ENCODE peak calls at places on chromosomes 16 and 17, in six cellular contexts. V is brain microvascular endothelial cell, U is activated T-helper 1 cell treated with Interleukin-2 at 50 U/mL for 16 hours, Z is EL, J is transverse colon, L is coronary artery. P is an unnamed sample.

GRCh38 chr16:47320546-47321315 is 140.1 kb downstream of the ITFG1 start:
- DNase-seq in J (no peak), V (no peak), L (no peak), Z (peak), U (no peak), P (no peak)

GRCh38 chr16:11740567-11740966 is 2.1 kb downstream of the TXNDC11 start:
- DNase-seq in L (no peak), V (no peak), Z (no peak), U (no peak), J (no peak), P (no peak)

GRCh38 chr16:75097941-75098897 is 18.4 kb downstream of the LDHD start:
- DNase-seq in U (peak), V (no peak), L (no peak), Z (no peak), J (no peak), P (no peak)

GRCh38 chr17:31373150-31374082 is 18.1 kb upstream of the RAB11FIP4 start:
- DNase-seq in V (peak), Z (peak), L (no peak), U (no peak), J (no peak), P (no peak)

GRCh38 chr16:75591001-75591852 is 25.0 kb downstream of the GABARAPL2 start:
- DNase-seq in L (peak), V (peak), J (peak), U (no peak), Z (no peak), P (no peak)

GRCh38 chr16:87227651-87228015 is 89.6 kb downstream of the C16orf95 start:
- DNase-seq in U (no peak), J (no peak), V (no peak), Z (no peak), L (no peak), P (no peak)

GRCh38 chr16:75319513-75320401 is 68.3 kb upstream of the BCAR1 start:
- DNase-seq in L (no peak), J (no peak), U (no peak), Z (peak), V (peak), P (no peak)

GRCh38 chr17:48240562-48241130 is 133.1 kb downstream of the SNX11 start:
- DNase-seq in J (no peak), L (no peak), V (peak), Z (peak), U (no peak), P (no peak)

P was measured in epithelial cell of prostate.